ENCODE peak calls at places on chromosomes 1 and 21, in four cellular contexts. One of them, this sample, is unnamed.

GRCh38 chr1:223549740-223550139 is 115.8 kb downstream of the CAPN8 start:
- DNase-seq in RPMI7951: no peak
- DNase-seq in globus pallidus: no peak
- DNase-seq in NCI-H1092: no peak
- DNase-seq in this sample: no peak

GRCh38 chr1:45340816-45341215 is 576 bp upstream of the MUTYH start:
- DNase-seq in NCI-H1092: no peak
- DNase-seq in globus pallidus: no peak
- DNase-seq in RPMI7951: peak
- DNase-seq in this sample: no peak

GRCh38 chr21:46551636-46552241 is 53.1 kb downstream of the S100B start:
- DNase-seq in globus pallidus: no peak
- DNase-seq in NCI-H1092: no peak
- DNase-seq in RPMI7951: no peak
- DNase-seq in this sample: peak

GRCh38 chr1:196494766-196495165 is 113.5 kb downstream of the KCNT2 start:
- DNase-seq in globus pallidus: no peak
- DNase-seq in NCI-H1092: no peak
- DNase-seq in RPMI7951: no peak
- DNase-seq in this sample: no peak

GRCh38 chr1:37267111-37267835 is 207.1 kb upstream of the ZC3H12A start:
- DNase-seq in globus pallidus: no peak
- DNase-seq in RPMI7951: peak
- DNase-seq in NCI-H1092: no peak
- DNase-seq in this sample: no peak

GRCh38 chr1:50060279-50060678 is 36.5 kb upstream of the AGBL4 start:
- DNase-seq in NCI-H1092: no peak
- DNase-seq in RPMI7951: no peak
- DNase-seq in globus pallidus: no peak
- DNase-seq in this sample: no peak

GRCh38 chr1:168599636-168600035 is 23.2 kb downstream of the XCL1 start:
- DNase-seq in globus pallidus: no peak
- DNase-seq in NCI-H1092: no peak
- DNase-seq in RPMI7951: no peak
- DNase-seq in this sample: no peak

GRCh38 chr1:184792450-184792969 is 37.9 kb upstream of the EDEM3 start:
- DNase-seq in RPMI7951: peak
- DNase-seq in globus pallidus: peak
- DNase-seq in NCI-H1092: no peak
- DNase-seq in this sample: peak

GRCh38 chr21:16330340-16331319 is 600.8 kb downstream of the USP25 start:
- DNase-seq in NCI-H1092: peak
- DNase-seq in globus pallidus: peak
- DNase-seq in RPMI7951: peak
- DNase-seq in this sample: no peak

GRCh38 chr1:205963756-205964155 is 20.5 kb upstream of the SLC26A9 start:
- DNase-seq in NCI-H1092: no peak
- DNase-seq in RPMI7951: no peak
- DNase-seq in globus pallidus: no peak
- DNase-seq in this sample: no peak